ENCODE peak calls at places on chromosomes 4 and X, in four cellular contexts. One of them, this sample, is unnamed.

GRCh38 chr4:108743021-108743420 is 19.8 kb downstream of the ETNPPL start:
- DNase-seq in SW480: no peak
- DNase-seq in activated CD8-positive, alpha-beta memory T cell treated with anti-CD3 and anti-CD28 coated beads, Interleukin-2, amount 50 U/mL, for 48 hours: no peak
- DNase-seq in psoas muscle: no peak
- DNase-seq in this sample: no peak

GRCh38 chr4:13540446-13541175 is 3.7 kb downstream of the NKX3-2 start:
- DNase-seq in SW480: no peak
- DNase-seq in activated CD8-positive, alpha-beta memory T cell treated with anti-CD3 and anti-CD28 coated beads, Interleukin-2, amount 50 U/mL, for 48 hours: peak; percentile 57
- DNase-seq in psoas muscle: no peak
- DNase-seq in this sample: no peak

GRCh38 chr4:3871881-3872833 is 106.0 kb downstream of the ADRA2C start:
- DNase-seq in SW480: no peak
- DNase-seq in activated CD8-positive, alpha-beta memory T cell treated with anti-CD3 and anti-CD28 coated beads, Interleukin-2, amount 50 U/mL, for 48 hours: no peak
- DNase-seq in psoas muscle: peak; percentile 36
- DNase-seq in this sample: no peak

GRCh38 chr4:80096175-80096850 is 23.3 kb upstream of the ANTXR2 start:
- DNase-seq in SW480: no peak
- DNase-seq in activated CD8-positive, alpha-beta memory T cell treated with anti-CD3 and anti-CD28 coated beads, Interleukin-2, amount 50 U/mL, for 48 hours: no peak
- DNase-seq in psoas muscle: no peak
- DNase-seq in this sample: peak; percentile 11

GRCh38 chr4:7398104-7398423 is 36.7 kb downstream of the PSAPL1 start:
- DNase-seq in SW480: peak; percentile 30
- DNase-seq in activated CD8-positive, alpha-beta memory T cell treated with anti-CD3 and anti-CD28 coated beads, Interleukin-2, amount 50 U/mL, for 48 hours: no peak
- DNase-seq in psoas muscle: no peak
- DNase-seq in this sample: peak; percentile 95

GRCh38 chrX:107935200-107935599 is 47.0 kb downstream of the TEX13B start:
- DNase-seq in SW480: no peak
- DNase-seq in activated CD8-positive, alpha-beta memory T cell treated with anti-CD3 and anti-CD28 coated beads, Interleukin-2, amount 50 U/mL, for 48 hours: no peak
- DNase-seq in psoas muscle: no peak
- DNase-seq in this sample: no peak

GRCh38 chrX:2715066-2715600 is 24.0 kb downstream of the CD99 start:
- DNase-seq in SW480: no peak
- DNase-seq in activated CD8-positive, alpha-beta memory T cell treated with anti-CD3 and anti-CD28 coated beads, Interleukin-2, amount 50 U/mL, for 48 hours: no peak
- DNase-seq in psoas muscle: no peak
- DNase-seq in this sample: no peak

GRCh38 chr4:185839770-185840169 is 27.8 kb upstream of the SORBS2 start:
- DNase-seq in SW480: no peak
- DNase-seq in activated CD8-positive, alpha-beta memory T cell treated with anti-CD3 and anti-CD28 coated beads, Interleukin-2, amount 50 U/mL, for 48 hours: no peak
- DNase-seq in psoas muscle: no peak
- DNase-seq in this sample: no peak

GRCh38 chrX:139203681-139204575 is 326.6 kb upstream of the F9 start:
- DNase-seq in SW480: peak; percentile 21
- DNase-seq in activated CD8-positive, alpha-beta memory T cell treated with anti-CD3 and anti-CD28 coated beads, Interleukin-2, amount 50 U/mL, for 48 hours: no peak
- DNase-seq in psoas muscle: peak; percentile 58
- DNase-seq in this sample: no peak

GRCh38 chr4:110033994-110034393 is 121.3 kb downstream of the EGF start:
- DNase-seq in SW480: no peak
- DNase-seq in activated CD8-positive, alpha-beta memory T cell treated with anti-CD3 and anti-CD28 coated beads, Interleukin-2, amount 50 U/mL, for 48 hours: no peak
- DNase-seq in psoas muscle: no peak
- DNase-seq in this sample: no peak

GRCh38 chr4:156778606-156779005 is 193.0 kb downstream of the PDGFC start:
- DNase-seq in SW480: no peak
- DNase-seq in activated CD8-positive, alpha-beta memory T cell treated with anti-CD3 and anti-CD28 coated beads, Interleukin-2, amount 50 U/mL, for 48 hours: no peak
- DNase-seq in psoas muscle: no peak
- DNase-seq in this sample: no peak

GRCh38 chr4:110344165-110344564 is 131.8 kb upstream of the ENPEP start:
- DNase-seq in SW480: peak; percentile 2
- DNase-seq in activated CD8-positive, alpha-beta memory T cell treated with anti-CD3 and anti-CD28 coated beads, Interleukin-2, amount 50 U/mL, for 48 hours: no peak
- DNase-seq in psoas muscle: no peak
- DNase-seq in this sample: no peak

GRCh38 chr4:98663226-98664006 is 5.0 kb upstream of the TSPAN5 start:
- DNase-seq in SW480: no peak
- DNase-seq in activated CD8-positive, alpha-beta memory T cell treated with anti-CD3 and anti-CD28 coated beads, Interleukin-2, amount 50 U/mL, for 48 hours: peak; percentile 76
- DNase-seq in psoas muscle: no peak
- DNase-seq in this sample: no peak

GRCh38 chrX:35841872-35842271 is 43.7 kb downstream of the MAGEB16 start:
- DNase-seq in SW480: peak; percentile 3
- DNase-seq in activated CD8-positive, alpha-beta memory T cell treated with anti-CD3 and anti-CD28 coated beads, Interleukin-2, amount 50 U/mL, for 48 hours: no peak
- DNase-seq in psoas muscle: no peak
- DNase-seq in this sample: no peak

GRCh38 chr4:183350317-183351071 is 28.3 kb upstream of the CLDN24 start:
- DNase-seq in SW480: no peak
- DNase-seq in activated CD8-positive, alpha-beta memory T cell treated with anti-CD3 and anti-CD28 coated beads, Interleukin-2, amount 50 U/mL, for 48 hours: no peak
- DNase-seq in psoas muscle: no peak
- DNase-seq in this sample: no peak